ENCODE peak calls at places on chromosomes 3 and 15, in seven cellular contexts. J is astrocyte, Q is GM23248, W is HCT116, O is K562, F is DND-41, L is MM.1S. P is an unnamed sample.
A peak's percentile ranks its signal among the peaks of the same experiment; 100 is the strongest.

GRCh38 chr3:5029715-5030114 is 50.5 kb downstream of the BHLHE40 start:
- DNase-seq in J (no peak), O (no peak), Q (no peak), F (no peak), W (no peak), L (no peak), P (no peak)

GRCh38 chr3:45056608-45057301 is 30.7 kb downstream of the CLEC3B start:
- DNase-seq in O (no peak), F (no peak), W (no peak), L (no peak), Q (no peak), J (peak; percentile 35), P (no peak)

GRCh38 chr3:57570878-57571277 is 14.8 kb downstream of the PDE12 start:
- DNase-seq in J (no peak), W (no peak), F (no peak), O (no peak), L (no peak), Q (no peak), P (no peak)

GRCh38 chr3:182212479-182213076 is 500.9 kb downstream of the SOX2 start:
- DNase-seq in Q (peak; percentile 6), W (peak; percentile 98), O (no peak), F (no peak), J (peak; percentile 98), L (no peak), P (peak; percentile 99)

GRCh38 chr15:74351639-74352038 is 15.8 kb downstream of the CYP11A1 start:
- DNase-seq in J (no peak), O (no peak), W (no peak), L (no peak), F (no peak), Q (no peak), P (no peak)

GRCh38 chr15:91561371-91562100 is 292.0 kb upstream of the SLCO3A1 start:
- DNase-seq in W (no peak), Q (peak; percentile 97), J (peak; percentile 97), F (no peak), L (no peak), O (no peak), P (peak; percentile 76)

GRCh38 chr15:94443156-94443555 is 211.8 kb downstream of the MCTP2 start:
- DNase-seq in Q (no peak), O (no peak), W (no peak), L (no peak), J (no peak), F (no peak), P (no peak)

GRCh38 chr3:57864853-57865252 is 108.7 kb downstream of the SLMAP start:
- DNase-seq in W (no peak), J (no peak), O (peak; percentile 6), L (no peak), Q (peak; percentile 65), F (no peak), P (peak; percentile 41)

GRCh38 chr3:96175500-96175899 is 638.9 kb upstream of the EPHA6 start:
- DNase-seq in F (no peak), W (no peak), Q (no peak), J (no peak), L (no peak), O (no peak), P (no peak)

GRCh38 chr3:52090131-52090548 is 33.8 kb upstream of the DUSP7 start:
- DNase-seq in O (no peak), W (peak; percentile 31), F (no peak), Q (peak; percentile 92), J (peak; percentile 94), L (no peak), P (peak; percentile 68)

GRCh38 chr3:117433439-117433838 is 723.9 kb downstream of the TUSC7 start:
- DNase-seq in Q (no peak), W (no peak), L (no peak), O (no peak), F (no peak), J (no peak), P (no peak)

GRCh38 chr3:1439395-1439794 is 346.6 kb downstream of the CNTN6 start:
- DNase-seq in F (no peak), W (no peak), O (peak; percentile 15), Q (no peak), L (peak; percentile 34), J (no peak), P (no peak)

GRCh38 chr3:60585918-60586317 is 665.3 kb downstream of the FHIT start:
- DNase-seq in Q (no peak), O (no peak), J (no peak), L (peak; percentile 69), F (no peak), W (no peak), P (no peak)

GRCh38 chr15:46751303-46751702 is 966.0 kb upstream of the SEMA6D start:
- DNase-seq in O (no peak), J (no peak), F (no peak), L (peak; percentile 66), Q (no peak), W (no peak), P (no peak)

GRCh38 chr15:39304201-39304841 is 276.6 kb upstream of the THBS1 start:
- DNase-seq in W (no peak), F (no peak), Q (peak; percentile 94), O (no peak), J (peak; percentile 89), L (no peak), P (no peak)

GRCh38 chr3:113269661-113270060 is 58.3 kb downstream of the BOC start:
- DNase-seq in Q (no peak), J (no peak), F (no peak), O (no peak), L (no peak), W (no peak), P (no peak)

DNA sequence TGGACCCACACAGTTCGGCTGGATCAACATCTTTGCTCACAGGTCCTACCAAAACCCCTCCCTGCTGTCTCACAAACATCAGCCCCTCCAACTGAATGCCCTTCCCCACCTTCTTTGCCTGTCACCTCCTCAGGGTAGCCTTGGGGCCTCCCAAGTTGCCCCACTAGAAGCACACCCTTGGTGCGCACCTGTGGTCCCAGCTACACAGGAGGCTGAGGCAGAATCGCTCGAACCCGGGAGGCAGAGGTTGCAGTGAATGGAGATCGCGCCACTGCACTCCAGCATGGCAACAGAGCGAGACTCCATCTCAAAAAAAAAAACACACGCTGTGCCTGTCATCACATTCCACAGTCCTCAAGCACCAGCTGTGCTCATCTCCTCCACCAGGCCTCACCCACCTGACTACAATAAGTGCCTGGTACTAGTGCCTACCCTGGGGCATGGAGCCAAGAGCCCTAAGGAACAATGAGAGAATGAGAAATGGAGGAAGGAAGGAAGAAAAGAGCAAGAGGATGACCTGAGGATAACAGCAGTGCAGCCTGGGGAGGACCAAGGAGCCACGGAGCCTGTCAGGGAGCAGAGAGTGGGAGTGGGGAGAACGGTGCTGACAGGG is 26.0 kb downstream of the RPN1 start:
- DNase-seq in O (no peak), F (no peak), J (no peak), L (no peak), Q (no peak), W (no peak), P (no peak)
- H3K36me3 ChIP-seq in O (peaks cover 93% of the 10 kb centered on the region), F (peaks cover 96% of the 10 kb centered on the region), J (peaks cover 54% of the 10 kb centered on the region), L (peaks cover 23% of the 10 kb centered on the region), Q (peaks cover 46% of the 10 kb centered on the region), W (peaks cover 57% of the 10 kb centered on the region), P (peaks cover 45% of the 10 kb centered on the region)

GRCh38 chr3:196995646-196996355 is 27.2 kb upstream of the PIGZ start:
- DNase-seq in W (no peak), F (peak; percentile 30), O (no peak), Q (peak; percentile 8), J (no peak), L (no peak), P (no peak)

GRCh38 chr3:196994056-196994455 is 25.4 kb upstream of the PIGZ start:
- DNase-seq in W (no peak), Q (no peak), O (no peak), L (no peak), F (no peak), J (no peak), P (no peak)

GRCh38 chr3:196996454-196997265 is 28.0 kb upstream of the PIGZ start:
- DNase-seq in Q (no peak), L (no peak), O (no peak), F (no peak), W (no peak), J (no peak), P (no peak)

GRCh38 chr3:196997311-196997710 is 28.7 kb upstream of the PIGZ start:
- DNase-seq in J (no peak), W (no peak), Q (no peak), L (no peak), F (no peak), O (no peak), P (no peak)

DNA sequence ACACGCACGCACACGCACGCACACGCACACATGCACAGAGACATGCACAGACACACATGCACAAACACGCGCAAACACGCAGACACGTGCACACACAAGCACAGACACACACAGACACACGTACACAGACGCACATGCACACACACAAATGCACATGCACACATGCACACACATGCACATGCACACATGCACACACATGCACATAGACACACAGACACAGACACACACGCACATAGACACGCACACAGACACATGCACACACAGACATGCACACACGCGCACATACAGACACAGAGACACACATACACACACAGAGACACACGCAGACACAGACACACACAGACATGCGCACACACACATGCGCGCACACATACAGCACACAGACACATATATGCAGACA is 26.4 kb upstream of the PIGZ start:
- DNase-seq in O (no peak), W (no peak), L (no peak), J (no peak), Q (no peak), F (no peak), P (no peak)
- H3K9ac ChIP-seq in O (no peak overlapping the region), W (no peak overlapping the region), L (no peak overlapping the region), J (no peak overlapping the region), Q (no peak overlapping the region), F (no peak overlapping the region), P (no peak overlapping the region)

DNA sequence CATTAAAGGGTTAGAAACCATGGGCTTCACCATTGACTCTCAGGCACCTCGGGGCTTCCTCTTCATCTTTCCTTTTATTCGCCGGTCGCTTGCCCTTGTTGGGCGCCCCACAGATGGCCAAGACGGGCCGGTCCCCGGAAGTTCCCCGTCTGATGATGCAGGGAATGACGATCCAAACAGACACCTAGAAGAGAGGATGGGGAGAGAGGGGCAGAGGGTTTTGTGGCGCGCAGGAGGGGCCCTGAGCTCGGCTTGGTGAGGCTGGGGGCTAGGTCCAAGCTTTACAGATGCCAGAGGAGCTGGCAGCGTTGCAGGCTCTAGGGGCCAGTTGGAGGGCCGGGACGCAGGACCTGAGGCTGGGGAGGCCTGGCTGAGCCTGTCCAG is 532 bp upstream of the ESYT3 start:
- DNase-seq in Q (no peak), W (no peak), F (no peak), J (no peak), O (no peak), L (no peak), P (no peak)
- H2AFZ ChIP-seq in Q (peak overlapping the region; percentile 77), W (no peak overlapping the region), F (no peak overlapping the region), J (peak overlapping the region; percentile 81), O (no peak overlapping the region), L (peak overlapping the region; percentile 1), P (no peak overlapping the region)

DNA sequence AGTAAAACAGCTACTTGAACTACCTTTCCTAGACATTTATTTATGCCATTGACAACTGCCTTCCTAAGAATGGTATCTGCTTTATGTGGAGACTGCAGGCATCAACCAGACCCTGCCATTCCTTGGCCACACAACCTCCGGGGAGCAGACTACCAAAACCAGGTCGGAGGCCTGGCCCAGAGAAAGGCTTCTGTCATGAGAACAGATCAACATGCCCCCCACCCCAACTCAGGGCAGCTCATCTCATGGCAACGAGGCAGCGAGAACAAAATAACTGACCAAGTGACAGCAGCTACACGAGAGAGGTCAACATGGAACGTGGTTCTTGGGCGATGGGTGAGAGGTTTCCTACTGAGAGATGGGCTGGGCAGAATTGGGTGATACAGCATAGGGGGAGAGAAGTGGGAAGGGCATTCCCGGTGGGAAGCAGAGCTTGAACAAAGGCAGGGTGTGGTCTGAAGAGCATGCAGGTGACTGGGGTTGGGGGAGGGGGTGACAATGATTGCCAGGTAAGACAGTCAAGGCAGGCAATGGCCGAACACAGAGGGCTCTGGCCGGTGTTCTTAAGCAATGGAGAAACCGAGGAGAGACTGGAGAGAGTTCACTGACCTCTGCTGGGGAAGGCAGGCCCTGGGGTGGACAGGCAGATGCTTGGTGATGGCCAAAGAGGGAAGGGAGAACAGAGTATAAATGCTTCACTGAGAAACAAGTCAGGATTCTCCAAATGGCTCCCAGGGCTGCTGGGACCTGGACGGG is 33.9 kb downstream of the CCDC12 start:
- DNase-seq in F (no peak), O (no peak), Q (no peak), W (no peak), L (no peak), J (no peak), P (no peak)
- H3K36me3 ChIP-seq in F (peaks cover 77% of the 10 kb centered on the region), O (peaks cover 90% of the 10 kb centered on the region), Q (no peaks in the 10 kb centered on the region), W (peaks cover 8% of the 10 kb centered on the region), L (no peaks in the 10 kb centered on the region), J (no peaks in the 10 kb centered on the region), P (peaks cover 55% of the 10 kb centered on the region)